ENCODE peak calls at places on chromosomes 16 and 17, in nine cellular contexts. D, L, E, M, N, F, W, R and P are unnamed samples.

GRCh38 chr17:39051001-39051605 is 83.9 kb upstream of the FBXO47 start:
- DNase-seq in D (no peak), L (no peak), E (no peak), M (no peak), N (no peak), F (no peak), W (no peak), R (no peak), P (no peak)

GRCh38 chr17:83083368-83084201 is 4.2 kb downstream of the METRNL start:
- DNase-seq in D (no peak), L (no peak), E (no peak), M (no peak), N (no peak), F (no peak), W (no peak), R (no peak), P (no peak)

GRCh38 chr16:23081675-23082119 is 67.6 kb downstream of the USP31 start:
- DNase-seq in D (no peak), L (no peak), E (no peak), M (no peak), N (no peak), F (no peak), W (no peak), R (no peak), P (no peak)

GRCh38 chr17:45313419-45313771 is 3.4 kb downstream of the MAP3K14 start:
- DNase-seq in D (no peak), L (no peak), E (no peak), M (no peak), N (no peak), F (no peak), W (no peak), R (no peak), P (no peak)

GRCh38 chr17:41415833-41416335 is 8.5 kb downstream of the KRT37 start:
- DNase-seq in D (no peak), L (no peak), E (no peak), M (no peak), N (no peak), F (no peak), W (no peak), R (no peak), P (no peak)

GRCh38 chr17:70896843-70897242 is 727.5 kb downstream of the KCNJ2 start:
- DNase-seq in D (no peak), L (no peak), E (no peak), M (no peak), N (no peak), F (no peak), W (no peak), R (no peak), P (no peak)

GRCh38 chr16:75727221-75727620 is 931 bp upstream of the CPHXL start:
- DNase-seq in D (no peak), L (no peak), E (no peak), M (no peak), N (no peak), F (no peak), W (no peak), R (no peak), P (no peak)

GRCh38 chr17:1438593-1439083 is 17.4 kb downstream of the CRK start:
- DNase-seq in D (no peak), L (no peak), E (no peak), M (no peak), N (no peak), F (no peak), W (no peak), R (no peak), P (no peak)

GRCh38 chr17:63635787-63636186 is 13.6 kb downstream of the MAP3K3 start:
- DNase-seq in D (no peak), L (no peak), E (no peak), M (no peak), N (peak; percentile 39), F (peak; percentile 60), W (no peak), R (no peak), P (no peak)